ENCODE peak calls at places on chromosomes 2 and 18, in nine cellular contexts. One of them, this sample, is unnamed.
A peak's percentile ranks its signal among the peaks of the same experiment; 100 is the strongest.

GRCh38 chr2:199485732-199486335 is 28.1 kb upstream of the SATB2 start:
- DNase-seq in PC-3: peak; percentile 81
- DNase-seq in hepatocyte: peak; percentile 75
- DNase-seq in GM23248: peak; percentile 74
- DNase-seq in GM23338: peak; percentile 87
- DNase-seq in neural progenitor cell: peak; percentile 83
- DNase-seq in SK-N-SH: no peak
- DNase-seq in MM.1S: peak; percentile 53
- DNase-seq in HCT116: peak; percentile 57
- DNase-seq in this sample: peak; percentile 83

GRCh38 chr18:5419601-5420000 is 124.1 kb upstream of the ZBTB14 start:
- DNase-seq in HCT116: no peak
- DNase-seq in neural progenitor cell: no peak
- DNase-seq in GM23248: no peak
- DNase-seq in SK-N-SH: no peak
- DNase-seq in GM23338: no peak
- DNase-seq in hepatocyte: no peak
- DNase-seq in MM.1S: no peak
- DNase-seq in PC-3: no peak
- DNase-seq in this sample: no peak

GRCh38 chr2:190637331-190637734 is 11.6 kb upstream of the NAB1 start:
- DNase-seq in HCT116: no peak
- DNase-seq in GM23338: no peak
- DNase-seq in hepatocyte: no peak
- DNase-seq in MM.1S: no peak
- DNase-seq in GM23248: peak; percentile 79
- DNase-seq in neural progenitor cell: no peak
- DNase-seq in SK-N-SH: no peak
- DNase-seq in PC-3: no peak
- DNase-seq in this sample: peak; percentile 10

GRCh38 chr18:74271656-74272055 is 20.1 kb downstream of the CYB5A start:
- DNase-seq in HCT116: no peak
- DNase-seq in GM23248: peak; percentile 79
- DNase-seq in SK-N-SH: no peak
- DNase-seq in hepatocyte: no peak
- DNase-seq in MM.1S: no peak
- DNase-seq in GM23338: no peak
- DNase-seq in neural progenitor cell: no peak
- DNase-seq in PC-3: peak; percentile 90
- DNase-seq in this sample: no peak

GRCh38 chr2:221518201-221518936 is 53.7 kb downstream of the EPHA4 start:
- DNase-seq in neural progenitor cell: no peak
- DNase-seq in HCT116: no peak
- DNase-seq in GM23338: no peak
- DNase-seq in SK-N-SH: no peak
- DNase-seq in MM.1S: peak; percentile 10
- DNase-seq in GM23248: peak; percentile 16
- DNase-seq in PC-3: peak; percentile 81
- DNase-seq in hepatocyte: no peak
- DNase-seq in this sample: no peak

GRCh38 chr2:228768818-228769217 is 502.3 kb downstream of the PID1 start:
- DNase-seq in HCT116: no peak
- DNase-seq in PC-3: peak; percentile 72
- DNase-seq in neural progenitor cell: no peak
- DNase-seq in GM23338: no peak
- DNase-seq in SK-N-SH: no peak
- DNase-seq in GM23248: peak; percentile 89
- DNase-seq in MM.1S: no peak
- DNase-seq in hepatocyte: peak; percentile 12
- DNase-seq in this sample: no peak

GRCh38 chr18:4720498-4720897 is 265.4 kb upstream of the DLGAP1 start:
- DNase-seq in neural progenitor cell: peak; percentile 33
- DNase-seq in SK-N-SH: no peak
- DNase-seq in PC-3: no peak
- DNase-seq in MM.1S: no peak
- DNase-seq in GM23338: peak; percentile 15
- DNase-seq in GM23248: no peak
- DNase-seq in hepatocyte: no peak
- DNase-seq in HCT116: no peak
- DNase-seq in this sample: peak; percentile 55

GRCh38 chr2:234788841-234789240 is 163.0 kb upstream of the SH3BP4 start:
- DNase-seq in hepatocyte: no peak
- DNase-seq in GM23248: no peak
- DNase-seq in MM.1S: no peak
- DNase-seq in HCT116: no peak
- DNase-seq in GM23338: no peak
- DNase-seq in neural progenitor cell: no peak
- DNase-seq in SK-N-SH: peak; percentile 32
- DNase-seq in PC-3: no peak
- DNase-seq in this sample: no peak

GRCh38 chr2:200302940-200303727 is 3.4 kb upstream of the SPATS2L start:
- DNase-seq in MM.1S: no peak
- DNase-seq in hepatocyte: peak; percentile 81
- DNase-seq in SK-N-SH: no peak
- DNase-seq in PC-3: peak; percentile 97
- DNase-seq in GM23248: peak; percentile 80
- DNase-seq in GM23338: no peak
- DNase-seq in neural progenitor cell: no peak
- DNase-seq in HCT116: peak; percentile 92
- DNase-seq in this sample: peak; percentile 3

GRCh38 chr2:121777699-121778058 is 22.2 kb downstream of the TSN start:
- DNase-seq in HCT116: no peak
- DNase-seq in GM23248: no peak
- DNase-seq in hepatocyte: peak; percentile 31
- DNase-seq in PC-3: peak; percentile 93
- DNase-seq in SK-N-SH: no peak
- DNase-seq in GM23338: no peak
- DNase-seq in neural progenitor cell: no peak
- DNase-seq in MM.1S: no peak
- DNase-seq in this sample: no peak

GRCh38 chr2:73250872-73251846 is 17.1 kb downstream of the CCT7 start:
- DNase-seq in SK-N-SH: no peak
- DNase-seq in neural progenitor cell: no peak
- DNase-seq in HCT116: no peak
- DNase-seq in MM.1S: no peak
- DNase-seq in GM23248: no peak
- DNase-seq in hepatocyte: no peak
- DNase-seq in GM23338: no peak
- DNase-seq in PC-3: no peak
- DNase-seq in this sample: no peak

GRCh38 chr18:61842146-61842545 is 50.7 kb downstream of the RNF152 start:
- DNase-seq in PC-3: no peak
- DNase-seq in GM23338: no peak
- DNase-seq in HCT116: no peak
- DNase-seq in MM.1S: peak; percentile 9
- DNase-seq in GM23248: no peak
- DNase-seq in SK-N-SH: no peak
- DNase-seq in hepatocyte: no peak
- DNase-seq in neural progenitor cell: no peak
- DNase-seq in this sample: no peak

GRCh38 chr2:215105607-215106354 is 32.6 kb downstream of the ABCA12 start:
- DNase-seq in neural progenitor cell: no peak
- DNase-seq in GM23248: peak; percentile 59
- DNase-seq in PC-3: peak; percentile 79
- DNase-seq in HCT116: no peak
- DNase-seq in MM.1S: no peak
- DNase-seq in hepatocyte: no peak
- DNase-seq in GM23338: no peak
- DNase-seq in SK-N-SH: no peak
- DNase-seq in this sample: no peak

GRCh38 chr18:64330161-64330560 is 181.3 kb upstream of the LINC00305 start:
- DNase-seq in hepatocyte: peak; percentile 22
- DNase-seq in GM23248: no peak
- DNase-seq in MM.1S: no peak
- DNase-seq in HCT116: no peak
- DNase-seq in GM23338: peak; percentile 58
- DNase-seq in PC-3: peak; percentile 18
- DNase-seq in SK-N-SH: no peak
- DNase-seq in neural progenitor cell: peak; percentile 30
- DNase-seq in this sample: no peak

GRCh38 chr2:224778474-224778877 is 62.3 kb upstream of the CCDC195 start:
- DNase-seq in hepatocyte: peak; percentile 47
- DNase-seq in GM23338: peak; percentile 46
- DNase-seq in GM23248: peak; percentile 59
- DNase-seq in SK-N-SH: peak; percentile 55
- DNase-seq in HCT116: peak; percentile 46
- DNase-seq in PC-3: peak; percentile 77
- DNase-seq in neural progenitor cell: peak; percentile 26
- DNase-seq in MM.1S: peak; percentile 58
- DNase-seq in this sample: peak; percentile 73

GRCh38 chr2:98787700-98788099 is 56.8 kb upstream of the MGAT4A start:
- DNase-seq in HCT116: no peak
- DNase-seq in MM.1S: no peak
- DNase-seq in GM23248: no peak
- DNase-seq in hepatocyte: no peak
- DNase-seq in neural progenitor cell: no peak
- DNase-seq in PC-3: no peak
- DNase-seq in GM23338: no peak
- DNase-seq in SK-N-SH: no peak
- DNase-seq in this sample: no peak

GRCh38 chr18:37634516-37634915 is 68.9 kb upstream of the CELF4 start:
- DNase-seq in SK-N-SH: no peak
- DNase-seq in GM23338: no peak
- DNase-seq in neural progenitor cell: no peak
- DNase-seq in GM23248: no peak
- DNase-seq in hepatocyte: no peak
- DNase-seq in MM.1S: no peak
- DNase-seq in HCT116: no peak
- DNase-seq in PC-3: no peak
- DNase-seq in this sample: no peak

GRCh38 chr2:51289045-51289444 is 257.1 kb upstream of the NRXN1 start:
- DNase-seq in HCT116: no peak
- DNase-seq in SK-N-SH: no peak
- DNase-seq in neural progenitor cell: no peak
- DNase-seq in GM23338: no peak
- DNase-seq in hepatocyte: no peak
- DNase-seq in PC-3: no peak
- DNase-seq in GM23248: no peak
- DNase-seq in MM.1S: no peak
- DNase-seq in this sample: no peak

GRCh38 chr18:53947092-53947640 is 277.3 kb downstream of the MBD2 start:
- DNase-seq in GM23338: no peak
- DNase-seq in MM.1S: no peak
- DNase-seq in hepatocyte: peak; percentile 14
- DNase-seq in GM23248: no peak
- DNase-seq in HCT116: no peak
- DNase-seq in SK-N-SH: no peak
- DNase-seq in PC-3: peak; percentile 86
- DNase-seq in neural progenitor cell: no peak
- DNase-seq in this sample: no peak

GRCh38 chr2:71348302-71348701 is 16.7 kb downstream of the ZNF638 start:
- DNase-seq in HCT116: no peak
- DNase-seq in SK-N-SH: no peak
- DNase-seq in neural progenitor cell: peak; percentile 59
- DNase-seq in hepatocyte: peak; percentile 60
- DNase-seq in GM23338: peak; percentile 32
- DNase-seq in PC-3: peak; percentile 39
- DNase-seq in MM.1S: no peak
- DNase-seq in GM23248: peak; percentile 60
- DNase-seq in this sample: no peak

GRCh38 chr2:231680992-231681852 is 27.1 kb upstream of the PTMA start:
- DNase-seq in HCT116: no peak
- DNase-seq in PC-3: peak; percentile 70
- DNase-seq in GM23248: peak; percentile 83
- DNase-seq in SK-N-SH: peak; percentile 99
- DNase-seq in GM23338: peak; percentile 95
- DNase-seq in hepatocyte: peak; percentile 93
- DNase-seq in neural progenitor cell: peak; percentile 97
- DNase-seq in MM.1S: no peak
- DNase-seq in this sample: peak; percentile 79
- TF ChIP-seq EZH2phosphoT487 in HCT116: no peak
- TF ChIP-seq EZH2phosphoT487 in PC-3: peak; percentile 75
- TF ChIP-seq EZH2phosphoT487 in GM23248: no peak
- TF ChIP-seq EZH2phosphoT487 in SK-N-SH: no peak
- TF ChIP-seq EZH2phosphoT487 in GM23338: no peak
- TF ChIP-seq EZH2phosphoT487 in hepatocyte: no peak
- TF ChIP-seq EZH2phosphoT487 in neural progenitor cell: no peak
- TF ChIP-seq EZH2phosphoT487 in MM.1S: no peak
- TF ChIP-seq EZH2phosphoT487 in this sample: no peak

DNA sequence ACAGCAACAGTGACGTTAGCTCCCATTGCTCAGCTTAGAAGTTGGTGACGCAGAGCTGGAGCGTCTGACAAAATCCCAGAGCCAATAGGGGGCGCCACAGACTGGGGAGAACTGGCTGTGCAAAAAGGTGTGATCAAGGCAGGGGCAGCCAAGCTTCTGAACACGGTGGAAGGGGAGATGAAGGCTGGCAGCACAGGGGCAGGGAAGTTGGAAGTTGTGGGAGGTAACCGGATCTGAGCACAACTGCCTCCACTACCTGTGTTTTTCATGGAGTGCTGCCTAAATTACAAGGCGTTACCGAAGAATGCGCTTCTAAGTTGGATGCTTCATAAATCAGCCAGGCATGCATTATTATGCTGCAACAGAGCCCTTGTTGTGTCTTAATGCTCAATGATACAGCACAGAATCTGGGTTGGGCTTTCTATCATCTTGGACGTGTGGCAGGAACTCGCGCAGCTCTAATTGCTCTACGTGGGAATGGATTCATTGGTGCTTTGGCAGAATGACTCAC is 370.0 kb downstream of the SLC4A3 start:
- DNase-seq in GM23338: peak; percentile 81
- DNase-seq in neural progenitor cell: peak; percentile 72
- DNase-seq in PC-3: peak; percentile 38
- DNase-seq in GM23248: peak; percentile 42
- DNase-seq in HCT116: no peak
- DNase-seq in SK-N-SH: peak; percentile 2
- DNase-seq in MM.1S: no peak
- DNase-seq in hepatocyte: peak; percentile 29
- DNase-seq in this sample: peak; percentile 4
- TF ChIP-seq EZH2phosphoT487 in GM23338: no peak
- TF ChIP-seq EZH2phosphoT487 in neural progenitor cell: no peak
- TF ChIP-seq EZH2phosphoT487 in PC-3: no peak
- TF ChIP-seq EZH2phosphoT487 in GM23248: no peak
- TF ChIP-seq EZH2phosphoT487 in HCT116: no peak
- TF ChIP-seq EZH2phosphoT487 in SK-N-SH: no peak
- TF ChIP-seq EZH2phosphoT487 in MM.1S: no peak
- TF ChIP-seq EZH2phosphoT487 in hepatocyte: no peak
- TF ChIP-seq EZH2phosphoT487 in this sample: no peak

GRCh38 chr18:10526211-10526949 is 553 bp downstream of the NAPG start:
- DNase-seq in MM.1S: peak; percentile 60
- DNase-seq in SK-N-SH: peak; percentile 87
- DNase-seq in HCT116: no peak
- DNase-seq in PC-3: peak; percentile 48
- DNase-seq in hepatocyte: peak; percentile 79
- DNase-seq in GM23248: peak; percentile 81
- DNase-seq in neural progenitor cell: peak; percentile 77
- DNase-seq in GM23338: peak; percentile 78
- DNase-seq in this sample: peak; percentile 75
- TF ChIP-seq EZH2phosphoT487 in MM.1S: no peak
- TF ChIP-seq EZH2phosphoT487 in SK-N-SH: no peak
- TF ChIP-seq EZH2phosphoT487 in HCT116: no peak
- TF ChIP-seq EZH2phosphoT487 in PC-3: no peak
- TF ChIP-seq EZH2phosphoT487 in hepatocyte: no peak
- TF ChIP-seq EZH2phosphoT487 in GM23248: no peak
- TF ChIP-seq EZH2phosphoT487 in neural progenitor cell: no peak
- TF ChIP-seq EZH2phosphoT487 in GM23338: no peak
- TF ChIP-seq EZH2phosphoT487 in this sample: no peak

GRCh38 chr2:156704612-156705011 is 268.4 kb downstream of the GPD2 start:
- DNase-seq in MM.1S: no peak
- DNase-seq in GM23338: no peak
- DNase-seq in HCT116: no peak
- DNase-seq in hepatocyte: no peak
- DNase-seq in SK-N-SH: no peak
- DNase-seq in neural progenitor cell: no peak
- DNase-seq in PC-3: no peak
- DNase-seq in GM23248: no peak
- DNase-seq in this sample: no peak
- TF ChIP-seq EZH2phosphoT487 in MM.1S: no peak
- TF ChIP-seq EZH2phosphoT487 in GM23338: no peak
- TF ChIP-seq EZH2phosphoT487 in HCT116: no peak
- TF ChIP-seq EZH2phosphoT487 in hepatocyte: no peak
- TF ChIP-seq EZH2phosphoT487 in SK-N-SH: no peak
- TF ChIP-seq EZH2phosphoT487 in neural progenitor cell: no peak
- TF ChIP-seq EZH2phosphoT487 in PC-3: no peak
- TF ChIP-seq EZH2phosphoT487 in GM23248: no peak
- TF ChIP-seq EZH2phosphoT487 in this sample: no peak

This sample was measured in OCI-LY7.